ENCODE peak calls at places on chromosomes 6 and 20, in four cellular contexts. L, W, P and F are unnamed samples.
A peak's percentile ranks its signal among the peaks of the same experiment; 100 is the strongest.

GRCh38 chr20:11516448-11516847 is 401.2 kb upstream of the BTBD3 start:
- DNase-seq in L (no peak), W (no peak), P (no peak), F (no peak)

GRCh38 chr6:139060332-139060731 is 31.8 kb downstream of the ABRACL start:
- DNase-seq in L (no peak), W (no peak), P (peak; percentile 85), F (no peak)

GRCh38 chr6:162963861-162964260 is 236.1 kb downstream of the PACRG start:
- DNase-seq in L (no peak), W (no peak), P (peak; percentile 13), F (no peak)

GRCh38 chr6:167244064-167244949 is 46.8 kb upstream of the UNC93A start:
- DNase-seq in L (no peak), W (no peak), P (no peak), F (no peak)

GRCh38 chr6:87102296-87102695 is 7.4 kb upstream of the CGA start:
- DNase-seq in L (no peak), W (no peak), P (no peak), F (no peak)

GRCh38 chr6:21900730-21901129 is 307.2 kb downstream of the SOX4 start:
- DNase-seq in L (no peak), W (no peak), P (peak; percentile 83), F (peak; percentile 76)

GRCh38 chr6:43220439-43220951 is 8.8 kb downstream of the DNPH1 start:
- DNase-seq in L (no peak), W (no peak), P (no peak), F (no peak)

GRCh38 chr6:51077967-51078518 is 259.4 kb downstream of the TFAP2B start:
- DNase-seq in L (no peak), W (no peak), P (peak; percentile 0), F (no peak)

GRCh38 chr20:11912664-11913415 is 4.9 kb upstream of the BTBD3 start:
- DNase-seq in L (no peak), W (no peak), P (no peak), F (no peak)

GRCh38 chr6:166830185-166830890 is 126.0 kb downstream of the RNASET2 start:
- DNase-seq in L (no peak), W (no peak), P (no peak), F (no peak)

GRCh38 chr6:104958720-104959452 is 2.0 kb downstream of the LIN28B start:
- DNase-seq in L (no peak), W (no peak), P (peak; percentile 4), F (no peak)

DNA sequence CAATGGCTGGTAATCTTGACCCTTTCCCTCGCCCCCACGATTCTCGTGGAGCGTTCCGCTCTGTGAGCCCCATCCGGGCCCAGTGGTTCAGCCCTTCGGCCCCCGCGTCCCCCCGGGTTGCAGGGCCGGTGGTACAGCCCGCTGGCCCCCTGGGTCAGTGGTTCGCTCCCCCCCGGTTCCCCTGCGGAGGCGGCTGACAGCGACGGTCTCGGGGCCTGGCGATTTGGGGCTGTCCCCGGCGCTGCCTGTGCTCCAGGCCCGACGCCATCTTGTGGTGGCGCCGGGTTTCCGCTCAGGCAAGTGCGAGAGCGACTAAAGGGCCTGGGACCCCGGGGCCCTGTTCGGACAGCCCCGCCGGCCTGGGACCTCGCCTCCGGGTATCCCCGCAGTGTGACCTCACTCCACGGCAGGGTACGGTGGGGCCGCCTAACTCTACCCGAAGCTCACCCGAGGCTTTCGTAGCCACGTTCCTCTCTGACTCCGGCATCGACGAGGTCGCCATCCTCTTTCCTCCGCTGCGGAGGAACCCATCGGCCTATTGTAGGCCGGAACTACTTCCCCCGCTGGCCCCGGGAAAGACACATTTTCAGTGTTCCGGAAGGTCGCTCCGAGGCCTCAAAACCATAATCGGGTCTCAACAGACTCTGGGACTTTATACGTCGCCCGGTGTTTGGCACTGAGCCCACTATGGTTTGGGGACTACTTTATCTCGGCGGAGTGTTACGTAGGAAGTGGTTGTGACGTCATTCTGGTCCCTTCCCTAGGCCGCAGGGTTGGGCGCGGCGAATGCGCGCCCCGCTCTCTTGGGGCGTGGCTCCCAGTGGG is at the start of gene ZNF335:
- DNase-seq in L (peak; percentile 94), W (peak; percentile 96), P (peak; percentile 98), F (peak; percentile 96)
- TF ChIP-seq CTCF in L (no peak), W (peak; percentile 54), P (peak; percentile 42), F (peak; percentile 34)

GRCh38 chr6:108715832-108716231 is 132.4 kb upstream of the ARMC2 start:
- DNase-seq in L (no peak), W (no peak), P (no peak), F (no peak)

GRCh38 chr6:108712946-108713345 is 135.3 kb upstream of the ARMC2 start:
- DNase-seq in L (no peak), W (no peak), P (no peak), F (no peak)

GRCh38 chr6:108716801-108717791 is 131.1 kb upstream of the ARMC2 start:
- DNase-seq in L (no peak), W (no peak), P (no peak), F (no peak)

GRCh38 chr6:108714012-108714773 is 134.0 kb upstream of the ARMC2 start:
- DNase-seq in L (no peak), W (no peak), P (no peak), F (peak; percentile 43)

DNA sequence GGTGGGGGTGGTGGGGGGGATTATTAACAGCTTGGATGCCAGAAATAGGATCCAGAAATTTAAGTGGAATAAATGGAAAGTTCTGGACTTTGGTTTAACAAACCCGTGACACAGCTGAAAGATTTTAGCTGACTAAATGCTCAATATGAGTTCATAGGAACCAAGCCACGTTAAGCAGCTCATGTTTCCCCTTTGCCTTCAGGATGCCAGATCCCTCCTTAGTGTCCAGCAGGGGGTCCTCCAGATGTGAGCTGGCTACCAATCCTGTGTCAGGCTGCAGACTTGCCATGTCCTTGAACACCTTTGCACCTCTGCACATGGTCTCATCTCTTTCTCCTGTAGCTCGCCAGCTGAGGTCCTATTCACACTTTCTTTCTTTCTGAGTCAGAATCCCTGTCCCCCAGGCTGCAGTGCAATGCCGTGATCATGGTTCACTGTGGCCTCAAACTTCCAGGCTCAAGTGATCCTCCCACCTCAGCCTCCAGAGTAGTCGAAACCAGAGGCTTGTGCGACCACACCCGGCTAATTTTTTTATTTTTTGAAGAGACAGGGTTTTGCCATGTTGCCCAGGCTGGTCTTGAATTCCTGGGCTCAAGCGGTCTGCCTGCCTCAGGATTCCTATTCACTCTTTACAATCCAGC is 133.3 kb upstream of the ARMC2 start:
- DNase-seq in L (no peak), W (no peak), P (peak; percentile 46), F (no peak)
- TF ChIP-seq CTCF in L (no peak), W (no peak), P (peak; percentile 18), F (no peak)

DNA sequence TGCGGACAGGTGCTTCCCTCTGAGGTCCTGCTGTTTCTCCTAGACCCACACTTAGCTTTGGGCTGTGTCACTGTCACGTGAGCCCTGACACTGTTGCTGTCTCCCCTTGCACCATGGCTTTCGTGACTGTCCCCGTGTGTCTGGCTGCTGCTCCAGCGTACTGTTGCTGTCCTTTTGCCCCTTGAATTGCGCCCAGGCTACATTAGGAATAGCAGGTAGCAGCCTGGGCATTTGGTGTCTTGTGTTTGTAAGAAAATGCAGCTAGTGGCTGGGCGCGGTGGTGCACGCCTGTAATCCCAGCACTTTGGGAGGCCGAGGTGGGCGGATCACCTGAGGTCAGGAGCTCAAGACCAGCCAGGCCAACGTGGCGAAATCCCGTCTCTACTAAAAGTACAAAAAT is 46.1 kb downstream of the GMPR start:
- DNase-seq in L (no peak), W (no peak), P (no peak), F (no peak)
- TF ChIP-seq CTCF in L (no peak), W (no peak), P (no peak), F (no peak)

DNA sequence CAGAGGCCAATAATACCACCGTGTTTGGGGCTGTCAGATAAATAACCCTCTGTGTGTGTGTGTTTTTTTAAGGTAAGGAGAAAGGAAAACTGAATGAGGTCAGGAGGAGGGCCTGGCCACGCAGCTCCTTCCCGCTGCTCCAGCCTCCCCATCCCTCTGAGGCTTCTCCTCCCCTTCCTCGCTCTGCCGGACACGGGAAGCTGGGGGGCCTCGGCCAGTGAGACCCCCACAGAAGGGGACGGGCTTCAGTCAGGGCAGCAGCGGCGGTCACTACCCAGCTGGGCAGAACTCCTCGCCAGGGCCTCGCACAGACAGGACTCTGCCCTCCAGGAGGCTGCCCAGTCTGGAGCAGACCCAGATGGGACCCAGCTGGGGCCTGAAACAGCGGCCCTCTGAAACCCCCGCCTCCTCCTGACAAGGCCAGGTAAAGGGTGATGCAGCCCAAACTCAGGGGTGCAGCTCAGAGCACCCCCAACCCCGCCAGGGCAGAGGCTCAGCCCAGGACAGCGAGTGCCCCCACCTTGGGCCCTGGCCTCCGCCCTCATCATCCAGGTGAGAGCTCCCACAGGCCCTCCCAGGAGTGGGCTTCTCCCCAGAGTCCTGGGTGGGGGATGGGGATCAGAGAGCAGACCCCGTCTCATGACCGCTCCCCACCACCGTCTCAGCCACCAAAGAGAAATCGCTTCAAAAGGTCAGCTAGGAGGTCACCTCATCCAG is 2.3 kb downstream of the EEF1A2 start:
- DNase-seq in L (no peak), W (no peak), P (no peak), F (no peak)
- TF ChIP-seq CTCF in L (no peak), W (peak; percentile 23), P (no peak), F (no peak)

GRCh38 chr6:108570518-108570917 is 9.8 kb downstream of the FOXO3 start:
- DNase-seq in L (no peak), W (no peak), P (peak; percentile 56), F (no peak)
- TF ChIP-seq CTCF in L (no peak), W (no peak), P (no peak), F (no peak)

GRCh38 chr6:111027219-111027618 is 45.4 kb downstream of the RPF2 start:
- DNase-seq in L (no peak), W (no peak), P (no peak), F (no peak)
- TF ChIP-seq CTCF in L (no peak), W (peak; percentile 19), P (peak; percentile 22), F (no peak)

DNA sequence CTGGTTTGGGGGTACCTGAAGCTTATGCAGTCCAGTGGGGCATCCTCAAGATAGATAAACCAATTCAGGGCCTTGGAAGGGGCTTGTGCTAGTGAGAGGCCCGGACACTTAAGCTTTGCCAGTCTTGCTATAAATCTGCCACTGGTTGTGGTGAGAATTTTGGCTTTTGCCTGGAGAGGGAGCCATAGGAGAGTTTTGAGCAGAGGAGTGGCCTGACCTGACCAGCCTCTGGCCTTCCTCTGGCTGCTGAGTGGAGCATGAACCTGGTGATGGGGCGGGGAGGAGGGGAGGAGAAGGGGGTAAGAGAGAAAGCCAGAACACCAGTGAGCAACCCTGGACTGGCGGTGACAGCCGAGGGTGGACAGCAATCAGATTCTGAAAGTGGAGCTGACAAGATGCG is 7.1 kb downstream of the TMEM74B start:
- DNase-seq in L (peak; percentile 56), W (no peak), P (peak; percentile 22), F (no peak)
- TF ChIP-seq CTCF in L (no peak), W (no peak), P (peak; percentile 29), F (no peak)